ENCODE peak calls at places on chromosome 15, in seven cellular contexts. Z is A172, T is HFF-Myc, H is aorta, D is Kasumi-1, W is M059J, K is endothelial cell. X is an unnamed sample.

GRCh38 chr15:88342666-88343065 is 86.1 kb upstream of the NTRK3 start:
- DNase-seq in Z (no peak), T (no peak), H (no peak), D (no peak), W (peak; percentile 36), K (no peak), X (no peak)

GRCh38 chr15:50145451-50145872 is 26.4 kb upstream of the ATP8B4 start:
- DNase-seq in Z (peak; percentile 71), T (peak; percentile 75), H (no peak), D (peak; percentile 84), W (peak; percentile 84), K (no peak), X (no peak)

GRCh38 chr15:93046721-93047120 is 42.3 kb downstream of the RGMA start:
- DNase-seq in Z (no peak), T (no peak), H (no peak), D (no peak), W (no peak), K (no peak), X (no peak)

GRCh38 chr15:40873625-40874561 is at the start of gene RHOV:
- DNase-seq in Z (peak; percentile 42), T (no peak), H (peak; percentile 84), D (peak; percentile 60), W (peak; percentile 64), K (peak; percentile 61), X (peak; percentile 61)

GRCh38 chr15:77959094-77959879 is 118.2 kb downstream of the TBC1D2B start:
- DNase-seq in Z (peak; percentile 65), T (peak; percentile 41), H (peak; percentile 94), D (peak; percentile 57), W (peak; percentile 54), K (peak; percentile 86), X (peak; percentile 89)

GRCh38 chr15:43769584-43770228 is 7.1 kb downstream of the ELL3 start:
- DNase-seq in Z (peak; percentile 57), T (peak; percentile 35), H (peak; percentile 82), D (peak; percentile 58), W (peak; percentile 53), K (peak; percentile 72), X (no peak)

GRCh38 chr15:60369696-60370095 is 28.1 kb downstream of the ANXA2 start:
- DNase-seq in Z (no peak), T (no peak), H (no peak), D (no peak), W (no peak), K (no peak), X (no peak)

GRCh38 chr15:51982013-51982769 is 10.6 kb upstream of the LEO1 start:
- DNase-seq in Z (peak; percentile 83), T (peak; percentile 67), H (no peak), D (peak; percentile 95), W (peak; percentile 88), K (peak; percentile 22), X (no peak)

GRCh38 chr15:55094152-55094551 is 102.6 kb downstream of the RSL24D1 start:
- DNase-seq in Z (no peak), T (no peak), H (no peak), D (no peak), W (no peak), K (no peak), X (no peak)

GRCh38 chr15:25176991-25177954 is 222.5 kb downstream of the SNRPN start:
- DNase-seq in Z (no peak), T (no peak), H (peak; percentile 37), D (no peak), W (no peak), K (peak; percentile 3), X (peak; percentile 39)

GRCh38 chr15:94080989-94081605 is 150.3 kb upstream of the MCTP2 start:
- DNase-seq in Z (no peak), T (no peak), H (no peak), D (no peak), W (no peak), K (no peak), X (no peak)

GRCh38 chr15:37793851-37794250 is 140.6 kb upstream of the TMCO5A start:
- DNase-seq in Z (no peak), T (no peak), H (no peak), D (no peak), W (no peak), K (peak; percentile 19), X (no peak)

GRCh38 chr15:72968531-72968922 is 83.7 kb upstream of the NEO1 start:
- DNase-seq in Z (no peak), T (no peak), H (no peak), D (no peak), W (no peak), K (no peak), X (no peak)

GRCh38 chr15:39869251-39869650 is 50.8 kb downstream of the GPR176 start:
- DNase-seq in Z (no peak), T (no peak), H (no peak), D (no peak), W (no peak), K (no peak), X (no peak)

GRCh38 chr15:25946241-25946786 is 83.2 kb upstream of the ATP10A start:
- DNase-seq in Z (no peak), T (no peak), H (no peak), D (no peak), W (no peak), K (peak; percentile 40), X (no peak)

GRCh38 chr15:55475842-55476241 is 32.2 kb downstream of the DNAAF4 start:
- DNase-seq in Z (no peak), T (no peak), H (no peak), D (peak; percentile 22), W (no peak), K (no peak), X (no peak)